ENCODE peak calls at places on chromosomes 12 and 14, in ten cellular contexts. U, L, S, Q, J, I, P, G, B and K are unnamed samples. For H3K36me3, the result is how much of the 10 kb centered on the place peaks cover.

GRCh38 chr12:44875954-44876553 is at the start of gene NELL2:
- DNase-seq in B (peak), J (peak), L (peak), P (no peak), Q (no peak), G (no peak), I (no peak), S (no peak), U (peak), K (no peak)

GRCh38 chr12:34354239-34355200 is 332.2 kb downstream of the ALG10 start:
- DNase-seq in L (no peak), I (no peak), S (no peak), Q (no peak), B (peak), G (no peak), U (no peak), P (no peak), J (no peak), K (no peak)

GRCh38 chr12:55703976-55704761 is 3.5 kb downstream of the ITGA7 start:
- DNase-seq in Q (no peak), I (peak), G (no peak), P (peak), U (no peak), S (no peak), J (peak), L (no peak), B (no peak), K (no peak)

GRCh38 chr14:20415723-20416622 is 2.7 kb upstream of the TEP1 start:
- DNase-seq in U (peak), I (peak), J (no peak), S (peak), L (peak), P (peak), Q (no peak), G (no peak), B (peak), K (no peak)

GRCh38 chr12:93877446-93877845 is 200.3 kb downstream of the CRADD start:
- DNase-seq in U (no peak), J (no peak), Q (no peak), I (no peak), L (no peak), P (no peak), G (no peak), S (no peak), B (no peak), K (no peak)

GRCh38 chr14:100438678-100439592 is 115.8 kb downstream of the SLC25A47 start:
- DNase-seq in I (peak), U (no peak), Q (no peak), S (no peak), B (no peak), L (peak), J (peak), P (no peak), G (no peak), K (no peak)

GRCh38 chr12:68287106-68287505 is 33.7 kb upstream of the IL22 start:
- DNase-seq in S (no peak), G (no peak), U (no peak), Q (no peak), B (no peak), J (no peak), L (no peak), I (no peak), P (no peak), K (no peak)

GRCh38 chr12:49843871-49844437 is 1.0 kb upstream of the BCDIN3D start:
- DNase-seq in G (no peak), P (no peak), Q (no peak), S (no peak), B (no peak), U (no peak), L (peak), I (no peak), J (no peak), K (no peak)

GRCh38 chr14:37428954-37429353 is 166.1 kb downstream of the FOXA1 start:
- DNase-seq in J (no peak), U (no peak), Q (no peak), L (peak), G (no peak), P (no peak), S (no peak), I (no peak), B (no peak), K (no peak)

GRCh38 chr12:42590324-42590934 is 883 bp upstream of the PRICKLE1 start:
- DNase-seq in S (no peak), Q (peak), L (peak), P (peak), J (peak), U (peak), I (no peak), G (peak), B (peak), K (no peak)

GRCh38 chr12:24861751-24862575 is 86.9 kb downstream of the BCAT1 start:
- DNase-seq in S (no peak), P (no peak), I (peak), L (no peak), G (no peak), Q (no peak), B (peak), U (peak), J (no peak), K (no peak)

GRCh38 chr12:102462803-102463499 is 17.4 kb downstream of the IGF1 start:
- DNase-seq in S (no peak), Q (no peak), P (no peak), U (no peak), G (no peak), B (no peak), J (no peak), L (no peak), I (peak), K (no peak)

GRCh38 chr12:98127336-98127679 is 388.1 kb upstream of the TMPO start:
- DNase-seq in G (no peak), J (no peak), I (no peak), S (no peak), Q (no peak), B (no peak), U (no peak), P (no peak), L (no peak), K (no peak)

GRCh38 chr12:49017764-49018281 is 753 bp downstream of the PRKAG1 start:
- DNase-seq in G (no peak), B (no peak), U (no peak), J (peak), I (peak), L (peak), S (no peak), Q (peak), P (peak), K (no peak)

GRCh38 chr12:101086490-101086889 is 123.5 kb downstream of the SLC5A8 start:
- DNase-seq in Q (no peak), B (no peak), P (no peak), I (peak), J (no peak), L (peak), G (no peak), S (no peak), U (no peak), K (no peak)

GRCh38 chr12:104063712-104064030 is 660 bp upstream of the HCFC2 start:
- DNase-seq in Q (no peak), U (peak), I (peak), J (no peak), B (no peak), G (no peak), P (no peak), S (peak), L (no peak), K (no peak)

GRCh38 chr12:108685469-108686247 is 45.7 kb downstream of the CORO1C start:
- DNase-seq in B (no peak), Q (no peak), U (no peak), I (no peak), P (no peak), L (no peak), G (no peak), S (no peak), J (no peak), K (no peak)

GRCh38 chr12:30517320-30517719 is 178.3 kb downstream of the IPO8 start:
- DNase-seq in S (no peak), G (no peak), P (no peak), U (no peak), B (no peak), L (no peak), Q (no peak), I (no peak), J (no peak), K (no peak)

GRCh38 chr14:27242874-27243273 is 645.0 kb upstream of the NOVA1 start:
- DNase-seq in B (no peak), J (no peak), Q (no peak), I (no peak), G (no peak), L (peak), S (no peak), P (no peak), U (no peak), K (no peak)

GRCh38 chr12:82952946-82953345 is 266.2 kb downstream of the TMTC2 start:
- DNase-seq in I (no peak), P (no peak), L (no peak), G (no peak), U (no peak), S (peak), B (no peak), Q (no peak), J (no peak), K (no peak)

GRCh38 chr12:57989837-57990236 is 48.5 kb downstream of the ATP23 start:
- DNase-seq in Q (no peak), I (no peak), L (no peak), S (no peak), U (no peak), G (no peak), B (no peak), J (no peak), P (no peak), K (no peak)

GRCh38 chr14:55579724-55580400 is at the start of gene KTN1:
- DNase-seq in Q (peak), B (peak), G (peak), J (peak), L (peak), I (peak), P (peak), S (no peak), U (peak), K (no peak)

GRCh38 chr14:87066221-87066817 is 926.7 kb downstream of the GALC start:
- DNase-seq in U (no peak), P (no peak), J (no peak), L (peak), G (no peak), B (peak), I (peak), S (no peak), Q (no peak), K (no peak)

GRCh38 chr14:68775614-68776126 is 17.2 kb downstream of the ZFP36L1 start:
- DNase-seq in B (no peak), S (no peak), Q (peak), P (no peak), G (no peak), I (no peak), J (no peak), L (no peak), U (peak), K (no peak)

GRCh38 chr12:65280306-65280705 is 1.8 kb downstream of the MSRB3 start:
- DNase-seq in U (no peak), J (no peak), G (no peak), I (peak), P (no peak), L (no peak), Q (no peak), B (no peak), S (no peak), K (no peak)

GRCh38 chr12:65277994-65278575 is 398 bp upstream of the MSRB3 start:
- DNase-seq in J (no peak), L (no peak), G (no peak), B (no peak), I (no peak), Q (no peak), S (no peak), U (no peak), P (no peak), K (no peak)

GRCh38 chr12:65278576-65279386 is at the start of gene MSRB3:
- DNase-seq in U (peak), G (peak), P (peak), I (peak), L (peak), Q (peak), S (no peak), J (peak), B (peak), K (peak)

GRCh38 chr12:65279387-65280112 is 1.1 kb downstream of the MSRB3 start:
- DNase-seq in B (no peak), P (no peak), Q (no peak), I (peak), S (no peak), L (no peak), U (no peak), J (no peak), G (no peak), K (no peak)

DNA sequence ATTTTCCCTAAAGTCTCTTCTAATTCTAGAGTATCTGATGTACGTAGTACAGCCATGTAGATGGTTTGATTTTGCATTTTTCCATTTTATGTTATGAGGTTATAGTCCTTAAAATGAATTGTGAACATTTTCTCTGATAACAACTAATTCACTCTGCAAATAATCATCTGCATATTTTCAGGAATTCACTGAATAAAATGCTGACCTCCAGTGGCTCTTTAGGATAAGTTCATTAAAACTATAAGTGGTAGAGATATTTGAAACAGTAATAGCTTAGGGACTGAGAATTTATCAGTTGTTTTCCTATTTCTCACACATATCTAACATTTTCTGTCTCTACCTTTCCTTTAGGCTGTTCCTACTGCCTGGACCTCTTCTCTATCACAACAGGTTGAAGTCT is 4.4 kb downstream of the MSRB3 start:
- DNase-seq in G (no peak), J (no peak), P (no peak), I (no peak), Q (no peak), S (no peak), B (no peak), U (no peak), L (no peak), K (no peak)
- TF ChIP-seq CTCF in G (no peak), J (no peak), P (no peak), I (no peak), Q (no peak), S (no peak), B (no peak), U (no peak), L (peak), K (no peak)

GRCh38 chr14:103663506-103663905 is 34.5 kb downstream of the KLC1 start:
- DNase-seq in U (no peak), P (no peak), J (no peak), B (no peak), L (no peak), G (no peak), S (no peak), I (no peak), Q (no peak), K (no peak)
- H3K36me3 ChIP-seq in U (under half), P (half or more), J (under half), B (under half), L (half or more), G (half or more), S (under half), I (under half), Q (half or more), K (half or more)

DNA sequence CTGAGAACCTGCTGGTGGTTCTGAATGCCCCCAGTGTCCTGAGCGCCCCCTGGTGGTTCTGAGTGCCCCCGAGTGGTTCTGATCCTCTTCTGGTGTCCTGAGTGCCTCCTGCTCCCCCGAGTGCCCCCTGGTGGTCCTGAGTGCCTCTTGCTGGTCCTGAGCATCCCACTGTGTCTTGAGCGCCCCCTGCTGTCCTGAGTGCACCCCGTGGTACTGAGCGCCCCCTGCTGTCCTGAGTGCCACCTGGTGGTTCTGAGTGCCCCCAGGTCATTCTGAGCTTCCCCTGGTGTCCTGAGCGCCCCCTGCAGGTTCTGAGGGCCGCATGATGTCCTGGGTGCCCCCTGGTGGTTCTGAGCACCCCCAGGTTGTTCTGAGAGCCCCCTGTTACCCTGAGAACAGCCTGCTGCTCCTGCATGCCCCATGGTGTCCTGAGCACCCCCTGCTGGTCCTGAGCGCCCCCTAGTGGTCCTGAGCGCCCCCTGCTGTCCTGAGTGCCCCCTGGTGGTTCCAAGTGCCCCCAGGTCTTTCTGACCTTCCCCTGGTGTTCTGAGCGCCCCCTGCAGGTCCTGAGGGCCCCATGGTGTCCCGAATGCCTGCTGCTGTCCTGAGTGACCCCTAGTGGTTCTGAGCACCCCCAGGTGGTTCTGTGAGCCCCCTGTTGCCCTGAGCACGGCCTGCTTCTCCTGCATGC is 1165.4 kb downstream of the TMEM121 start:
- DNase-seq in S (peak), B (peak), J (peak), U (peak), G (peak), I (no peak), P (peak), Q (peak), L (no peak), K (no peak)
- TF ChIP-seq CTCF in S (peak), B (peak), J (no peak), U (peak), G (no peak), I (peak), P (peak), Q (peak), L (peak), K (no peak)

GRCh38 chr12:123490089-123490488 is 32.1 kb downstream of the SNRNP35 start:
- DNase-seq in L (no peak), Q (no peak), B (peak), U (no peak), S (no peak), G (no peak), I (no peak), P (no peak), J (no peak), K (no peak)

GRCh38 chr12:123489580-123489979 is 31.6 kb downstream of the SNRNP35 start:
- DNase-seq in P (no peak), B (no peak), J (no peak), Q (no peak), U (no peak), L (no peak), G (no peak), I (no peak), S (no peak), K (no peak)

GRCh38 chr12:123488539-123489230 is 30.7 kb downstream of the SNRNP35 start:
- DNase-seq in J (no peak), U (no peak), P (no peak), Q (no peak), L (no peak), I (no peak), S (no peak), B (no peak), G (no peak), K (no peak)

GRCh38 chr12:123485756-123486155 is 27.8 kb downstream of the SNRNP35 start:
- DNase-seq in B (no peak), L (no peak), U (no peak), S (no peak), Q (no peak), G (no peak), I (no peak), J (no peak), P (no peak), K (no peak)

DNA sequence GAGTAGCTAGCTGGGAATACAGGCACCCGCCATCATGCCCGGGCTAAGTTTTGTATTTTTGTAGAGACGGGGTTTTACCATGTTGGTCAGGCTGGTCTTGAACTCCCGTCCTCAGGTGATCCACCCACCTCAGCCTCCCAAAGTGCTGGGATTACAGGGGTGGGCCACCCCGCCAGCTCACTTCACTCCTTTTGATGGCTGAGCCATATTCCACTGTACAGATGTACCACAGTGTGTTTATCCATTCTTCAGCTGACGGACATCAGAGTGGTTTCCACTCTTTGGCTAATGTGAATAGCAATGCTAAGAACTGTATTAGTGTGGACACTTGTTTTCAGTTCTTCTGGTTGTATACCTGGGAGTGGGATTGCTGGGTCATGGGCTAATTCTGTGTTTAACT is 29.5 kb downstream of the SNRNP35 start:
- DNase-seq in P (no peak), L (no peak), G (no peak), U (no peak), Q (no peak), I (no peak), B (no peak), J (no peak), S (no peak), K (no peak)
- H3K36me3 ChIP-seq in P (half or more), L (under half), G (under half), U (under half), Q (under half), I (under half), B (under half), J (under half), S (under half), K (under half)

DNA sequence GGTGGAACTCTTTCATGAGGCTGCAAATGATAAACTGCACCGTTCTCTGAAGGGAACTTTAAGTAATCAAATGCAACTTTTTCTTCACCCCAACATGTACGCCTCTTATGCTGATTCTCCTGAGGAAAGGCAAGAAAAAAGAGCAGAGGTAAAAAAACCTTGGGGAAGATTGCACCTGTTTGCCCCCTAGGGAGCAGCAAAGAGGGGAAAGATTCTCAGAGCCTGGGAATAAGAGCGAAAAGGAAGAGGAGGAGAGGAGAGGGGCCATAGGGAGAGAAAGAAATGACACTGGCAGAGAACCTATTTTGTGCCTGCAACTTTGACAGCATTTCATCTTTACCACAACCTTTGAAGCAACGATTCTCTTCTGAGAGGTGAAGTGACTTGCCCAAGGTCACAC is 254.6 kb downstream of the KSR2 start:
- DNase-seq in I (no peak), Q (no peak), S (no peak), G (no peak), U (no peak), P (no peak), L (no peak), B (peak), J (no peak), K (no peak)
- TF ChIP-seq CTCF in I (no peak), Q (no peak), S (no peak), G (no peak), U (no peak), P (no peak), L (peak), B (no peak), J (no peak), K (no peak)

GRCh38 chr12:118035194-118036041 is 18.9 kb downstream of the RFC5 start:
- DNase-seq in I (peak), Q (no peak), G (no peak), B (no peak), L (peak), S (peak), J (no peak), U (no peak), P (no peak), K (no peak)
- H3K36me3 ChIP-seq in I (half or more), Q (half or more), G (half or more), B (under half), L (half or more), S (under half), J (under half), U (under half), P (half or more), K (half or more)